ENCODE peak calls at places on chromosomes 3 and 15, in five cellular contexts. O, N, M, V and A are unnamed samples.

GRCh38 chr15:77739591-77740378 is 107.1 kb upstream of the LINGO1 start:
- DNase-seq in O (no peak), N (no peak), M (no peak), V (no peak), A (no peak)

GRCh38 chr15:98174286-98174685 is 213.8 kb downstream of the ARRDC4 start:
- DNase-seq in O (no peak), N (no peak), M (no peak), V (no peak), A (no peak)

GRCh38 chr15:45112143-45112591 is 1.8 kb downstream of the DUOX2 start:
- DNase-seq in O (no peak), N (no peak), M (no peak), V (no peak), A (no peak)

GRCh38 chr3:5022966-5023776 is 43.9 kb downstream of the BHLHE40 start:
- DNase-seq in O (no peak), N (no peak), M (no peak), V (peak), A (peak)

GRCh38 chr3:69143605-69144004 is 21.2 kb upstream of the LMOD3 start:
- DNase-seq in O (no peak), N (no peak), M (no peak), V (no peak), A (no peak)

GRCh38 chr15:56758770-56759449 is 25.6 kb upstream of the ZNF280D start:
- DNase-seq in O (no peak), N (no peak), M (no peak), V (no peak), A (peak)

GRCh38 chr3:126512026-126512425 is 5.5 kb downstream of the UROC1 start:
- DNase-seq in O (no peak), N (peak), M (no peak), V (no peak), A (no peak)

GRCh38 chr3:192833177-192833890 is 84.3 kb downstream of the MB21D2 start:
- DNase-seq in O (no peak), N (no peak), M (no peak), V (no peak), A (peak)

GRCh38 chr15:64845183-64845611 is 3.5 kb downstream of the PLEKHO2 start:
- DNase-seq in O (no peak), N (peak), M (no peak), V (no peak), A (no peak)

GRCh38 chr15:56698268-56698667 is 35.0 kb downstream of the ZNF280D start:
- DNase-seq in O (no peak), N (no peak), M (no peak), V (no peak), A (no peak)

GRCh38 chr15:24933716-24934115 is 21.1 kb upstream of the SNRPN start:
- DNase-seq in O (no peak), N (no peak), M (no peak), V (no peak), A (no peak)

GRCh38 chr3:78736863-78737262 is 1030.9 kb downstream of the ROBO1 start:
- DNase-seq in O (no peak), N (no peak), M (no peak), V (no peak), A (no peak)

GRCh38 chr3:78745847-78746246 is 1022.0 kb downstream of the ROBO1 start:
- DNase-seq in O (no peak), N (no peak), M (no peak), V (no peak), A (no peak)

GRCh38 chr3:78742041-78742440 is 1025.8 kb downstream of the ROBO1 start:
- DNase-seq in O (no peak), N (no peak), M (no peak), V (no peak), A (no peak)

GRCh38 chr3:78737988-78738387 is 1029.8 kb downstream of the ROBO1 start:
- DNase-seq in O (no peak), N (no peak), M (no peak), V (no peak), A (no peak)

GRCh38 chr3:78741066-78741645 is 1026.6 kb downstream of the ROBO1 start:
- DNase-seq in O (no peak), N (no peak), M (no peak), V (no peak), A (no peak)
- TF ChIP-seq CTCF in O (peak), N (no peak), M (no peak), V (peak), A (peak)

DNA sequence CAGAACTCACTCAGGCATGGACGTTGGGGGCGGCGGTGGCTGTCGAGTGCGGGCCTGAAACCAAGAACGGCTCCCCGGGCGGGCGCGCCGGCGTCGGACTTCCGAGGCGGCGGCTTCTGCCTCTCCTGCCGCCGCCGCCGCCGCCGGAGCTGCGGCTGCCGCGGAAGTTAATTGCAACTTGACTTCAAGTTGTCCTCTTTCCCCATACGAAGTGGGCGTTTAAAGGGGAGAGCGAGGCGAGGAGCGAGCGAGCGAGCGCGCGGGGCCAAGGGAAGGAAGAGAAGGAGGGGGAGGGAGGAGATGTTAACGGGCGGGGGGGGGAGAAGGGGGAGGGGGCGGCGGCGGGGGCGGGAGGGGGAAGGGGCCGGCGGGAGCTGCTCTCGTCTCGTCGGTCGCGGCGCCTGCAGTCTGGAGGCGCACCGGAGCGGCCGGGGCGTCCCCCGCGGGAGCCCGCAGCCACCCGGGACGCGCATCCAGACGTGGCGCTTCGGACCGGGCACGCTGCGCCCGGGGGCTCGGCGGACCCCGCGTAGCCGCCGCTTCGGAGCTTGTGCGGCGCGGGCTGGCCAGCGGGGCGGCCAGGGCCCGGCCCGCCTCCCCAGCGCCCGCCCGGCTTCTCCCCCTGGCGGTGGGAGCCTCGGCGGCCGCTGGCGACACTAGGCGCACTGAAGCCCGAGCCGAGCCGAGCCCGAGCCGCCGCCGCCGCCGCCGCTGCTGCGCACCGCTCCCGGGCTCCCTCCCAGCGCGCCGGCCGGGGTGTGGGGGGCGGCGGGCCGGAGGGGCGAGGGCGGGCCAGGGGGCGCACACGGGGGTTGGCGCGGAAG is 19.7 kb upstream of the SATB1 start:
- DNase-seq in O (peak), N (peak), M (peak), V (no peak), A (no peak)
- TF ChIP-seq CTCF in O (peak), N (peak), M (peak), V (no peak), A (peak)

DNA sequence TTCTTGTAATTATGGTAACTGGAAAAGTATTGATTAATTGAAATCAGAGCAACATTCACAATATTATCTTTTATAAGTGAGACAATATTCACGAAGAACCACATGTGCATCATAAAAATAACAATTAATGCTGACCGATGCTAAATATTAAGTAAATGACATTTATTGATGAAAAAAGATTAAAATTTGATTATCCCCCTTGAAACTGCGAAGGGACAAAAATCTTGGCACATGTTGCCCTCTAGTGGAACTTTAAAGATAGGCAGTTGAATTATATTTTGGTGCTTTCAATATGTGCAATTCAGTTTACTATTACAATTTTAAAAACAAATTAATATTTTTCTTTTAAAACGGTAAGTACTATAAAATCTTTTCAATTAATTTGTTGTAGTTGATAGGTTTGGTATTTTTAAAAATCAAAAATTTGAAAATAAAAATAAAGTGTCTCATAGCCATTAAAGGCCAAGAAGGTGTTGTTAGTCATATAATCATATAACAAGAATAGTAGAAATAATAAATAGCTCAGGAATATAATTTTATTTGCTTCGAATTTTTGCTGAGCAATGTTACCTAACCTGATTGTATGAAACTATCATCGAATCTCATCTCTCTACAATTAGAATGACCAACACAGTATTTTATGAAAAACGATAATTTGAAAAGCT is 270.2 kb downstream of the ROBO1 start:
- DNase-seq in O (no peak), N (no peak), M (no peak), V (no peak), A (no peak)
- TF ChIP-seq CTCF in O (peak), N (no peak), M (peak), V (peak), A (peak)

DNA sequence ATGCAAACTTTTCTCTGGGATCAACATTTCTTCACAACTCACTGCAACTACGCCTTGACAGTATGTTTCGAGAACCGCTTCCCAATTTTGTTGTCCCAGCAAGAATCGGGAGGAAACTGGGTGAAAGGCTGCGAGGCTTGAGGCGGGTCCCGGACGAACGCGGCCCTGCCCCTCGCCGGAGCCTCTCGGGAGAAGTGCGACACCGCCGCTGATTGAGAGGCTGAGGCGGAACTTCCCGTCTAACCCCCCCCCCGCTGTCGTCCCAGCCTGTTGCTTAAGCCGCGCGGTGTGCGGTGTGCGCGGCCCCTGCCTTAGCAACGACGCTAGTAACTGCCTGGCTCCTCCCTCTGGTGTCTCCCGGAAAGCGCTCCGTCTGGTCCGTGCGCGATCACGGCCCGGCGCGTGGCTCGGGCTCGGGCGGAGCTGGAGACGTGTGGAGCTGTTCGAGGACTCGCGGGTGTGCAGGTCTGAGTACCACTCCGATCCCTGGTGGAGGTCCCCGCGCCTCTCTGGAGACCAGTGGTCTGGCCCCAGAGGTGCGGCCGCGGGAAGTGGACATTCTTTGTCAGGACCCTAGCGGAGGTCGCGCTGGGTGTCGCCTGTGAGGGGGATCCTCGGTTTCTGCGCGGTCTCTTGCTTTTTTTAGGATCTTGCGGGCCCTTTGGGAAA is at the start of the genes DTWD1 and FAM227B:
- DNase-seq in O (peak), N (peak), M (peak), V (peak), A (peak)
- TF ChIP-seq CTCF in O (peak), N (no peak), M (peak), V (no peak), A (no peak)

DNA sequence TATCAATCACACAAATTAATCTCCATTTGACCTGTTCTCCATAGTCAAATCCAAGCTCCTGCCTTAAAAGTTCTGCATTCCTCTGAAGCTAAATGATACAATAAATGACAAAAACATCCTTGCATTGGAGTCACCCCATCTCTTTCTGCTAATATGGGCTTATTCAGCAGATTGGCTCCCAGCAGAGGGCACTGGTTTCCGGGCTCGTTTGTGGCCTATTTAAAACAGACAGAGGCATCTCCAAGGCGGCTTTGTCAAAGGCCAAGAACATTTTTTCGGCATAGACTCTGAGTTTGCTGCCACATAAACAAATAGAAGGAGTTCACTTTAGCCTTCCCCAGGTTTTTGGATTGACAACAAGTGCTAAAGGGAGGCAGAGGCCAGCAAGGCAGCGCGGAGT is 204.4 kb upstream of the RASGRP1 start:
- DNase-seq in O (no peak), N (no peak), M (peak), V (no peak), A (peak)
- TF ChIP-seq CTCF in O (peak), N (no peak), M (no peak), V (peak), A (peak)

GRCh38 chr3:99789322-99789721 is 28.3 kb upstream of the CMSS1 start:
- DNase-seq in O (no peak), N (no peak), M (no peak), V (peak), A (peak)
- TF ChIP-seq CTCF in O (peak), N (peak), M (peak), V (peak), A (peak)

DNA sequence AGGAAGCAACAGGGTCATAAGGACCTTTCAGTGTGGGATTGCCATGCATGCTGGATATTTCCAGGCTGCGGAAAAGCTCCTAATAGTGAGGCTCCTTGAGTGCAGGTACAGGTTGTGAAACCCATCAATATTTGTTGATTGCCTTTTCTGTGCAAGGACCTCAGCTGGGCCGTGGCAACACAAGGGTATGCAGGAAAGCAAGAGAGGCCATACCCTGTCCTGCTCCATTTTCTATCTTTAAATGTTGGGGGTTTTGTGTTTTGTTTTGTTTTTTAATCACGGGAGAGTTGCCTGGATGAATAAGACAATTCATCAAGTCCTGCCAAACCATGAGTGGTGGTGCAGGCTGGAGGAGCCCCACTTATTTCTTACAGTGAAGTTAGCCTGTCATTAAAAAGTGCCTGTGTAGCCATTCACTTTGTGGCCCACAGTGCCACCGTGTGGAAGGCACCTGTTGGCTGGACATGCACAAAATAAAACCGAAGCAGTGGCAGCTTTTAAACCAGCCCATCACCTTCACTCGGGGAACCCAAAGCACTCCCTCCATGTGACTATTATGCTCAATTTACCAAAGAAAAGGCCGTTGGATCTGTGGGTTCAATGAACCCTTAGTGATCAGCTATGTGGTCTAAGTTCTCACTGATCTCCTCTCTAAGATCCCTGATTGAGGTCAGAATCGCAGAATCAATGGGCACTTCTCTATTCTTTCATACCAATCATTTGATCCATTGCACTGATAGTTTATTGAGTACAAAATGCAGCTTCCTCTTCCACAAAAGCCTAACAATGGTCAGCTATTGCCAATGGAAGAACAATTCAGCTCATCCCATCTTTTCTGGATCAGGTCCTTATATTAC is 42.2 kb downstream of the CLDN18 start:
- DNase-seq in O (no peak), N (no peak), M (no peak), V (no peak), A (peak)
- TF ChIP-seq CTCF in O (peak), N (no peak), M (peak), V (peak), A (peak)

GRCh38 chr15:58839485-58839884 is 68.4 kb downstream of the MINDY2 start:
- DNase-seq in O (no peak), N (no peak), M (no peak), V (no peak), A (no peak)
- TF ChIP-seq CTCF in O (peak), N (no peak), M (peak), V (no peak), A (peak)

DNA sequence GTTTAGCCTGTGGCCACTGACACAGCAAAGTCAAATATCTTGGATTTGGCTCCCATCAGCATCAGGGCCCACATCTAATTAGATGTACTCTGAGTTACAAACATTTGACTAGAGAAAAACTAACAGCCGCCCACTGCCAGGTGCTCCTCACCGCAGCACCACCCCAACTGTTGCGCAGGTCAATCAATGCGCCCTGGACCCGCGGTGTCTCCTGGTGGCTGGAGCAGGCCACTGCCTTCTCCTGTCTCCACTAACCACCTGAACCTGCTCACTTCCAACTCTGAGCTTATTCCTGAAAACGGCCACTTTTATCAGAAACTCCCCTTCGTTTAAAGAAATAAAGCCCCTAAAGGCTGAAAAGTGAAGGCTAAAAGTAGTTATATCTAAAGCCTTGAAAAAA is 4.3 kb downstream of the RIOX2 start:
- DNase-seq in O (no peak), N (no peak), M (no peak), V (no peak), A (no peak)
- TF ChIP-seq CTCF in O (peak), N (no peak), M (no peak), V (no peak), A (no peak)

DNA sequence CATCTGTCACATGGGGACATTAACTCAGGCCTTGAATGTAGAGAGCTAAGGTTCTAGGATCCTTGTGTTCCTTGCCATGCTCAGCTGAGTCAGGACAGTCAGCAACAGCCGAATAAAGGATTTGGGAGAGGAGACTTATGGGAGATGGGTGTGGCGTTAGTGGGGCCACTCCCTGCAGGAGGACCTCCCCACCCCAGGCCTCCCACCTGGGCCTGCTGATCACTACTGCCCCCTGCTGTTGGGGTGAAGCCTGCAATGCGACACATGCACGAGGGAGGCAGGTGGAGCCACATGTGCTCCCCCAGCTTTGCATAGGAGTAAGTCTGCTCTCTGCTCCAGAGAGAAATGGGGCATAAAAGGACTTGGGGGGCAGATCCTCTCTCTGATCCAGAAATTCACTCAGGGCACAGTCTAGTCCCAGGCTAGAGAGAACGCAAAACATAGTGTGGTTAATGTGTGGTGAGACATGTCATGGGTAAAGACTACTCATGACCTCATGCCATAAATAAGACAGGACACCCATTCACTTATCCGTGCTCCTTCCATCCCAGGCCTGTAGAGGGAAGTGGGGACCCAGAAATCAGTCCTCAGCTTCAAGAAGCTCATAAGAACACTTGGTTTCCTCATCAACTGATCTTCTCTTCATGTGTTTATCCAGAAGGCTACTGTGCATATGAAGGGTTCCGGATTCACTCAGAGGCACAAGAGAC is 19.4 kb downstream of the RBP1 start:
- DNase-seq in O (no peak), N (no peak), M (no peak), V (no peak), A (peak)
- TF ChIP-seq CTCF in O (peak), N (no peak), M (no peak), V (peak), A (peak)